ENCODE peak calls at places on chromosomes 3 and 15, in nine cellular contexts. S is heart right ventricle; Y is A549; G is mammary epithelial cell; T is heart left ventricle; Z is CD8-positive, alpha-beta T cell; X is neural progenitor cell; L is lower lobe of right lung; E is PC-9. F is an unnamed sample.

GRCh38 chr3:189629803-189630455 is 1.3 kb upstream of the TP63 start:
- DNase-seq in G (no peak), E (no peak), S (no peak), Y (peak; percentile 35), X (no peak), L (peak; percentile 52), T (no peak), Z (no peak), F (peak; percentile 71)

GRCh38 chr15:101194246-101195138 is 57.4 kb downstream of the CHSY1 start:
- DNase-seq in E (no peak), X (no peak), Y (no peak), S (no peak), L (no peak), G (no peak), T (no peak), Z (no peak), F (no peak)

GRCh38 chr3:96449803-96450202 is 364.6 kb upstream of the EPHA6 start:
- DNase-seq in S (no peak), Z (no peak), L (no peak), Y (no peak), X (peak; percentile 11), T (no peak), G (no peak), E (no peak), F (no peak)

GRCh38 chr15:63430766-63431451 is 49.3 kb upstream of the CA12 start:
- DNase-seq in L (no peak), G (no peak), E (no peak), Z (no peak), Y (no peak), S (peak; percentile 29), X (no peak), T (no peak), F (no peak)

GRCh38 chr15:53843166-53843565 is 83.7 kb upstream of the WDR72 start:
- DNase-seq in E (no peak), L (no peak), S (no peak), G (no peak), Z (no peak), Y (no peak), T (no peak), X (no peak), F (no peak)

GRCh38 chr3:188434594-188434993 is 280.6 kb downstream of the LPP start:
- DNase-seq in Y (no peak), L (no peak), G (no peak), E (no peak), X (no peak), Z (no peak), S (no peak), T (no peak), F (no peak)

GRCh38 chr15:96270581-96271172 is 59.8 kb upstream of the NR2F2 start:
- DNase-seq in L (no peak), Y (peak; percentile 42), G (peak; percentile 78), Z (no peak), X (no peak), T (no peak), S (no peak), E (peak; percentile 97), F (no peak)

GRCh38 chr3:157240413-157240812 is 80.5 kb upstream of the CCNL1 start:
- DNase-seq in E (no peak), X (no peak), L (no peak), Z (no peak), Y (no peak), G (no peak), S (no peak), T (no peak), F (no peak)

GRCh38 chr15:61501815-61502214 is 272.7 kb upstream of the RORA start:
- DNase-seq in Y (no peak), G (no peak), S (no peak), Z (no peak), E (no peak), T (no peak), L (no peak), X (no peak), F (no peak)

GRCh38 chr3:21486381-21486935 is 264.6 kb downstream of the ZNF385D start:
- DNase-seq in Z (no peak), T (no peak), X (no peak), G (no peak), L (no peak), E (no peak), Y (no peak), S (no peak), F (no peak)

GRCh38 chr3:136659253-136659652 is 92.9 kb downstream of the STAG1 start:
- DNase-seq in S (no peak), X (peak; percentile 35), Z (no peak), L (no peak), G (no peak), E (no peak), Y (peak; percentile 10), T (no peak), F (no peak)

GRCh38 chr3:24305795-24306467 is 188.7 kb downstream of the THRB start:
- DNase-seq in G (no peak), X (peak; percentile 69), L (no peak), Z (no peak), S (no peak), Y (no peak), E (no peak), T (no peak), F (no peak)

GRCh38 chr3:109117939-109118338 is at the start of gene MORC1:
- DNase-seq in S (no peak), G (no peak), Z (no peak), Y (no peak), X (no peak), L (no peak), E (no peak), T (peak; percentile 57), F (no peak)

GRCh38 chr3:156762631-156763185 is 63.4 kb upstream of the LEKR1 start:
- DNase-seq in Z (no peak), G (peak; percentile 66), E (no peak), Y (no peak), X (no peak), S (peak; percentile 14), T (no peak), L (no peak), F (no peak)

GRCh38 chr15:23629234-23629805 is 18.3 kb downstream of the MAGEL2 start:
- DNase-seq in L (no peak), Y (no peak), S (no peak), G (no peak), E (no peak), X (peak; percentile 41), Z (no peak), T (no peak), F (no peak)
- H3K9me3 ChIP-seq in L (no peaks in the 10 kb centered on the region), Y (no peaks in the 10 kb centered on the region), S (no peaks in the 10 kb centered on the region), G (peaks cover 21% of the 10 kb centered on the region), E (no peaks in the 10 kb centered on the region), X (peaks cover 4% of the 10 kb centered on the region), Z (no peaks in the 10 kb centered on the region), T (no peaks in the 10 kb centered on the region), F (no peaks in the 10 kb centered on the region)

GRCh38 chr3:113696658-113697191 is 283 bp upstream of the USF3 start:
- DNase-seq in X (peak; percentile 99), Y (peak; percentile 99), L (peak; percentile 100), S (peak; percentile 100), Z (peak; percentile 99), T (peak; percentile 99), E (peak; percentile 96), G (peak; percentile 100), F (peak; percentile 99)

GRCh38 chr3:113698891-113699465 is 2.5 kb upstream of the USF3 start:
- DNase-seq in T (no peak), L (peak; percentile 45), X (peak; percentile 21), S (peak; percentile 10), E (no peak), Y (no peak), Z (no peak), G (peak; percentile 14), F (no peak)

GRCh38 chr3:113695818-113696645 is at the start of gene USF3:
- DNase-seq in L (peak; percentile 86), G (peak; percentile 59), X (no peak), Y (peak; percentile 61), T (peak; percentile 88), E (no peak), S (peak; percentile 75), Z (peak; percentile 78), F (peak; percentile 91)

GRCh38 chr3:113698213-113698742 is 1.8 kb upstream of the USF3 start:
- DNase-seq in X (no peak), S (no peak), L (no peak), T (no peak), G (no peak), E (no peak), Y (no peak), Z (no peak), F (no peak)

GRCh38 chr3:113697192-113698090 is 999 bp upstream of the USF3 start:
- DNase-seq in X (peak; percentile 27), E (no peak), T (no peak), Y (no peak), Z (peak; percentile 11), S (peak; percentile 47), L (peak; percentile 49), G (peak; percentile 26), F (no peak)
- H3K4me3 ChIP-seq in X (peak overlapping the region; percentile 61), E (peak overlapping the region; percentile 76), T (peak overlapping the region; percentile 98), Y (peak overlapping the region; percentile 63), Z (peak overlapping the region; percentile 86), S (peak overlapping the region; percentile 85), L (peak overlapping the region; percentile 79), G (peak overlapping the region; percentile 88), F (peak overlapping the region; percentile 65)

DNA sequence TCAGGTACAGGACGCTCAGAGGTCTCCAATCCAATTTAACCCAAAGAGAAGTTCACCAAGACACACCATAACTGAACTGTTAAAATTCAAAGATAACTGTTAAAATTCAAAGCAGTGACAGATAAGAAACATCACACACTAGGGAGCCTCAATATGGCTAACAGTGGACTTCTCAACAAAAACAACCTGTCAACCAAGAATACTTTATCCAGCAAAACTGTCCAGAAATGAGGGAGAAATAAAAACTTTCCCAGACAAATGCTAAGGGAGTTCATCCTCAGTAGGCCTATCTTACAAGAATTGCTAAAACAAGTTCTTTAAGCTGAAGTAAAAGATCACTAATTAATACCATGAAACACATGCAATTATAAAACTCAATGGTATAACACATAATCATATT is 36.3 kb upstream of the MYLK start:
- DNase-seq in X (no peak), Y (no peak), Z (no peak), E (no peak), G (no peak), L (no peak), S (no peak), T (no peak), F (no peak)
- H3K9me3 ChIP-seq in X (no peaks in the 10 kb centered on the region), Y (peaks cover 3% of the 10 kb centered on the region), Z (peaks cover 5% of the 10 kb centered on the region), E (peaks cover 12% of the 10 kb centered on the region), G (no peaks in the 10 kb centered on the region), L (peaks cover 22% of the 10 kb centered on the region), S (no peaks in the 10 kb centered on the region), T (peaks cover 35% of the 10 kb centered on the region), F (no peaks in the 10 kb centered on the region)

GRCh38 chr15:85479071-85479647 is 98.8 kb downstream of the AKAP13 start:
- DNase-seq in L (no peak), G (peak; percentile 71), Z (no peak), T (no peak), S (no peak), Y (no peak), E (no peak), X (no peak), F (no peak)

GRCh38 chr15:85477061-85477460 is 96.7 kb downstream of the AKAP13 start:
- DNase-seq in G (peak; percentile 73), E (no peak), L (no peak), S (no peak), X (no peak), Y (no peak), Z (no peak), T (no peak), F (no peak)

GRCh38 chr15:85475711-85476110 is 95.3 kb downstream of the AKAP13 start:
- DNase-seq in Z (no peak), G (no peak), X (no peak), Y (no peak), T (no peak), S (no peak), E (no peak), L (no peak), F (no peak)

GRCh38 chr15:85475317-85475701 is 94.9 kb downstream of the AKAP13 start:
- DNase-seq in E (no peak), Y (no peak), S (no peak), L (no peak), G (no peak), X (no peak), T (no peak), Z (no peak), F (no peak)

GRCh38 chr15:85477730-85478129 is 97.3 kb downstream of the AKAP13 start:
- DNase-seq in Y (peak; percentile 43), X (no peak), T (no peak), L (no peak), E (no peak), S (no peak), Z (no peak), G (peak; percentile 83), F (no peak)
- H3K4me3 ChIP-seq in Y (no peak overlapping the region), X (no peak overlapping the region), T (no peak overlapping the region), L (no peak overlapping the region), E (no peak overlapping the region), S (no peak overlapping the region), Z (no peak overlapping the region), G (no peak overlapping the region), F (no peak overlapping the region)